ENCODE peak calls at places on chromosomes 13 and 19, in six cellular contexts. U, S, H, T, V and Q are unnamed samples.

GRCh38 chr13:47478985-47479384 is 522.1 kb downstream of the SUCLA2 start:
- DNase-seq in V (no peak), S (no peak), U (no peak), T (no peak), H (no peak), Q (no peak)

GRCh38 chr19:38975214-38975860 is at the start of gene FBXO17:
- DNase-seq in V (no peak), S (no peak), U (no peak), H (peak; percentile 74), T (peak; percentile 86), Q (peak; percentile 88)

GRCh38 chr19:3614858-3615505 is 8.3 kb upstream of the TBXA2R start:
- DNase-seq in U (no peak), S (no peak), T (no peak), V (no peak), H (no peak), Q (no peak)

GRCh38 chr13:88345171-88345847 is 674.1 kb downstream of the SLITRK5 start:
- DNase-seq in S (no peak), T (no peak), V (no peak), U (no peak), H (no peak), Q (no peak)

GRCh38 chr13:95707442-95708389 is 30.8 kb downstream of the DNAJC3 start:
- DNase-seq in H (no peak), U (no peak), S (no peak), T (no peak), V (no peak), Q (no peak)

GRCh38 chr13:61695147-61695546 is 279.5 kb upstream of the PCDH20 start:
- DNase-seq in S (no peak), T (no peak), U (no peak), H (no peak), V (no peak), Q (no peak)

GRCh38 chr13:76729690-76730089 is 156.5 kb downstream of the KCTD12 start:
- DNase-seq in S (no peak), U (no peak), H (no peak), V (no peak), T (no peak), Q (no peak)

GRCh38 chr19:5302396-5302795 is 38.2 kb downstream of the PTPRS start:
- DNase-seq in T (no peak), V (no peak), S (no peak), U (no peak), H (no peak), Q (no peak)

GRCh38 chr13:28659611-28659970 is 661 bp downstream of the POMP start:
- DNase-seq in H (no peak), T (peak; percentile 47), V (no peak), U (no peak), S (no peak), Q (peak; percentile 46)